ENCODE peak calls at places on chromosomes 3 and 15, in five cellular contexts. K is left cardiac atrium; A is body of pancreas; P is CD14-positive monocyte; Y is CD8-positive, alpha-beta T cell. J is an unnamed sample.

GRCh38 chr3:42507751-42508335 is 5.4 kb downstream of the VIPR1 start:
- DNase-seq in P (peak; percentile 24), A (no peak), K (no peak), Y (no peak), J (no peak)

GRCh38 chr3:23271876-23272741 is 69.0 kb downstream of the UBE2E2 start:
- DNase-seq in Y (no peak), A (no peak), P (no peak), K (no peak), J (no peak)

GRCh38 chr15:101201411-101202174 is 50.3 kb downstream of the CHSY1 start:
- DNase-seq in A (peak; percentile 82), Y (no peak), P (peak; percentile 85), K (peak; percentile 94), J (no peak)

GRCh38 chr3:191721983-191722382 is 261.0 kb downstream of the PYDC2 start:
- DNase-seq in A (peak; percentile 75), K (no peak), Y (no peak), P (no peak), J (no peak)

GRCh38 chr3:187740446-187741399 is 4.5 kb downstream of the BCL6 start:
- DNase-seq in P (no peak), K (peak; percentile 76), A (peak; percentile 60), Y (peak; percentile 59), J (peak; percentile 33)

GRCh38 chr15:69415381-69415780 is 1.2 kb downstream of the KIF23 start:
- DNase-seq in A (no peak), K (no peak), Y (no peak), P (no peak), J (no peak)

GRCh38 chr3:176920806-176921205 is 276.5 kb downstream of the TBL1XR1 start:
- DNase-seq in P (no peak), A (peak; percentile 30), K (no peak), Y (no peak), J (no peak)

GRCh38 chr15:63491116-63491817 is 13.1 kb upstream of the USP3 start:
- DNase-seq in A (no peak), K (no peak), Y (no peak), P (peak; percentile 69), J (no peak)

GRCh38 chr15:27639595-27639994 is 459.5 kb downstream of the OCA2 start:
- DNase-seq in Y (no peak), A (no peak), P (no peak), K (no peak), J (no peak)

GRCh38 chr15:52115598-52116427 is 3.2 kb upstream of the BCL2L10 start:
- DNase-seq in K (no peak), P (no peak), A (peak; percentile 79), Y (no peak), J (no peak)

GRCh38 chr3:129650256-129650872 is 43.9 kb upstream of the PLXND1 start:
- DNase-seq in Y (peak; percentile 36), K (peak; percentile 66), P (peak; percentile 68), A (peak; percentile 71), J (no peak)

GRCh38 chr3:9955067-9955502 is 2.9 kb upstream of the PRRT3 start:
- DNase-seq in K (no peak), A (peak; percentile 45), P (no peak), Y (no peak), J (no peak)

GRCh38 chr3:56251343-56251945 is 216.8 kb downstream of the ERC2 start:
- DNase-seq in P (no peak), K (no peak), A (peak; percentile 49), Y (no peak), J (no peak)

GRCh38 chr3:124786491-124787241 is 56.4 kb downstream of the UMPS start:
- DNase-seq in K (no peak), A (no peak), P (no peak), Y (no peak), J (no peak)

GRCh38 chr15:76999996-77000395 is 5.1 kb downstream of the PSTPIP1 start:
- DNase-seq in K (no peak), Y (no peak), P (peak; percentile 50), A (no peak), J (no peak)

GRCh38 chr3:98900265-98901031 is 1.0 kb downstream of the DCBLD2 start:
- DNase-seq in K (no peak), Y (no peak), A (no peak), P (no peak), J (no peak)

GRCh38 chr15:70142322-70143191 is 44.8 kb upstream of the TLE3 start:
- DNase-seq in A (peak; percentile 46), P (peak; percentile 90), K (peak; percentile 80), Y (no peak), J (no peak)

GRCh38 chr3:67329358-67329757 is 325.1 kb downstream of the SUCLG2 start:
- DNase-seq in P (no peak), K (no peak), A (no peak), Y (no peak), J (no peak)

GRCh38 chr3:31248619-31248992 is 284.1 kb upstream of the STT3B start:
- DNase-seq in Y (no peak), P (no peak), K (no peak), A (no peak), J (no peak)

GRCh38 chr15:39874890-39875549 is 45.0 kb downstream of the GPR176 start:
- DNase-seq in P (no peak), A (peak; percentile 48), K (no peak), Y (no peak), J (no peak)

GRCh38 chr15:29133321-29133720 is 136.3 kb downstream of the NSMCE3 start:
- DNase-seq in K (no peak), Y (no peak), A (no peak), P (peak; percentile 23), J (no peak)

GRCh38 chr3:100068758-100069345 is 45.4 kb downstream of the FILIP1L start:
- DNase-seq in A (peak; percentile 78), K (peak; percentile 81), Y (peak; percentile 59), P (peak; percentile 74), J (peak; percentile 75)

GRCh38 chr3:137792633-137793271 is 28.6 kb downstream of the SOX14 start:
- DNase-seq in Y (no peak), A (peak; percentile 69), K (no peak), P (no peak), J (no peak)